ENCODE peak calls at places on chromosomes 6 and 20, in nine cellular contexts. U, Y, N, I, Z, T, X, A and L are unnamed samples.

GRCh38 chr6:131400054-131400781 is 172.8 kb upstream of the ARG1 start:
- DNase-seq in I (no peak), U (peak; percentile 51), Y (no peak), X (no peak), N (peak; percentile 67), T (no peak), Z (no peak), A (no peak), L (no peak)

GRCh38 chr6:22825210-22825609 is 255.8 kb downstream of the HDGFL1 start:
- DNase-seq in T (no peak), Z (no peak), N (no peak), A (no peak), U (no peak), X (no peak), I (no peak), Y (no peak), L (no peak)

GRCh38 chr6:144033816-144034540 is 25.9 kb upstream of the PLAGL1 start:
- DNase-seq in I (no peak), Z (no peak), T (no peak), A (no peak), X (no peak), Y (peak; percentile 8), N (peak; percentile 69), U (no peak), L (no peak)

GRCh38 chr6:157528931-157529653 is 148.1 kb downstream of the ZDHHC14 start:
- DNase-seq in Y (no peak), A (no peak), U (no peak), Z (no peak), T (no peak), I (no peak), N (no peak), X (no peak), L (no peak)

GRCh38 chr6:169371344-169372144 is 117.9 kb upstream of the THBS2 start:
- DNase-seq in U (no peak), T (peak; percentile 28), X (no peak), A (no peak), N (peak; percentile 16), I (no peak), Y (peak; percentile 57), Z (no peak), L (no peak)

GRCh38 chr6:138885156-138885819 is 89.4 kb downstream of the ECT2L start:
- DNase-seq in N (no peak), T (no peak), Z (no peak), U (no peak), X (no peak), A (no peak), I (no peak), Y (no peak), L (no peak)

GRCh38 chr20:41888434-41888833 is 270.3 kb upstream of the CHD6 start:
- DNase-seq in Y (no peak), U (no peak), Z (no peak), X (no peak), I (no peak), A (no peak), N (no peak), T (no peak), L (no peak)

GRCh38 chr20:46307999-46308257 is 370 bp downstream of the CDH22 start:
- DNase-seq in X (no peak), I (no peak), Y (no peak), N (no peak), A (no peak), U (no peak), T (no peak), Z (no peak), L (no peak)

GRCh38 chr20:60857708-60858107 is 394.4 kb upstream of the CDH4 start:
- DNase-seq in I (no peak), N (peak; percentile 43), X (no peak), Y (no peak), U (no peak), T (no peak), Z (no peak), A (no peak), L (no peak)

GRCh38 chr6:120198033-120198432 is 848.5 kb upstream of the MAN1A1 start:
- DNase-seq in A (no peak), N (no peak), Y (peak; percentile 24), X (no peak), T (no peak), I (no peak), U (peak; percentile 78), Z (no peak), L (no peak)

GRCh38 chr6:40573221-40573620 is 13.9 kb downstream of the LRFN2 start:
- DNase-seq in X (no peak), Z (no peak), U (no peak), N (no peak), I (no peak), T (no peak), Y (no peak), A (no peak), L (no peak)

GRCh38 chr20:46275091-46275490 is 33.2 kb downstream of the CDH22 start:
- DNase-seq in Z (no peak), N (no peak), U (no peak), T (no peak), A (no peak), I (no peak), X (no peak), Y (no peak), L (no peak)

GRCh38 chr6:124076336-124077048 is 272.8 kb downstream of the NKAIN2 start:
- DNase-seq in Y (no peak), U (no peak), N (no peak), Z (no peak), X (no peak), A (no peak), I (no peak), T (no peak), L (no peak)

GRCh38 chr6:87945966-87946365 is 101.7 kb upstream of the SPACA1 start:
- DNase-seq in Y (no peak), T (no peak), Z (no peak), X (no peak), A (no peak), U (no peak), N (no peak), I (no peak), L (no peak)

GRCh38 chr20:62426678-62427077 is 661 bp downstream of the RBBP8NL start:
- DNase-seq in U (no peak), Y (peak; percentile 67), I (no peak), Z (no peak), T (no peak), A (no peak), X (no peak), N (no peak), L (no peak)

GRCh38 chr6:74519172-74519571 is 686.7 kb downstream of the COL12A1 start:
- DNase-seq in I (no peak), Z (no peak), X (no peak), T (peak; percentile 20), Y (no peak), U (no peak), N (peak; percentile 81), A (no peak), L (no peak)

GRCh38 chr6:56279346-56280080 is 32.1 kb upstream of the COL21A1 start:
- DNase-seq in U (no peak), N (no peak), I (no peak), A (no peak), X (no peak), Y (no peak), Z (no peak), T (no peak), L (no peak)

GRCh38 chr6:118551063-118551672 is 3.1 kb downstream of the PLN start:
- DNase-seq in N (peak; percentile 79), X (no peak), Z (no peak), I (no peak), A (no peak), Y (peak; percentile 59), U (no peak), T (peak; percentile 30), L (no peak)

GRCh38 chr6:119073307-119074051 is 5.0 kb downstream of the FAM184A start:
- DNase-seq in U (no peak), Z (no peak), T (no peak), X (no peak), Y (no peak), A (no peak), N (no peak), I (no peak), L (no peak)

GRCh38 chr6:139028658-139029469 is at the start of gene ABRACL:
- DNase-seq in Z (peak; percentile 74), U (peak; percentile 41), X (peak; percentile 57), Y (peak; percentile 52), A (peak; percentile 58), N (peak; percentile 63), I (peak; percentile 85), T (no peak), L (peak; percentile 47)

GRCh38 chr20:44582321-44583025 is at the start of gene PKIG:
- DNase-seq in Z (no peak), N (peak; percentile 90), X (no peak), T (no peak), Y (peak; percentile 54), U (peak; percentile 41), I (no peak), A (peak; percentile 68), L (no peak)

GRCh38 chr6:52566853-52567279 is 10.0 kb downstream of the TRAM2 start:
- DNase-seq in Y (no peak), N (peak; percentile 99), T (no peak), X (no peak), Z (no peak), U (peak; percentile 44), I (no peak), A (peak; percentile 45), L (no peak)

DNA sequence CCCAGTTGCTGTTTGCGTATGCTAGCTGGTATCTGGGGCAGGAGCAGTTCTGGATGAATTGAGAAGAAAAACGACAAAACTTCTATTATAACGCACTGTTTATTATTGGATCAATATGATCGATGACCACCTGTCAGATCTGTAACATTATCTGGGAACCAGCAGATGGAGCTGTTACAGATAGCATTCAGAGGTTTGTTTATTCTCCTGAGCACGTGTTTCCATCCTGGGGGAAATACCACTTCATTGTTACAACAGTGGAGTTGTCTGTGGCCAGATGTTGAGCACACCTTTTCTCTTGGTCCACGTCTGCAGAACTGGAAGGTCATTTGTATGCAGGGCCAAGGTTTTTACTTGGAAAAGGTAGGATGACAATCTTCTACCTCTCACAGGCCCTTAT is 16.0 kb upstream of the NKX2-2 start:
- DNase-seq in A (no peak), X (no peak), N (no peak), Y (peak; percentile 36), T (no peak), Z (no peak), I (no peak), U (no peak), L (no peak)
- TF ChIP-seq CTCF in A (no peak), X (no peak), N (no peak), Y (peak; percentile 69), T (peak; percentile 52), Z (peak; percentile 44), I (no peak), U (peak; percentile 53), L (no peak)

GRCh38 chr6:108594640-108595039 is 33.9 kb downstream of the FOXO3 start:
- DNase-seq in T (no peak), U (no peak), Y (no peak), Z (no peak), A (peak; percentile 41), X (no peak), I (no peak), N (no peak), L (no peak)
- H3K4me1 ChIP-seq in T (peaks cover 20% of the 10 kb centered on the region), U (peaks cover 13% of the 10 kb centered on the region), Y (peaks cover 9% of the 10 kb centered on the region), Z (peaks cover 18% of the 10 kb centered on the region), A (peaks cover 42% of the 10 kb centered on the region), X (peaks cover 100% of the 10 kb centered on the region), I (peaks cover 44% of the 10 kb centered on the region), N (peaks cover 33% of the 10 kb centered on the region), L (peaks cover 40% of the 10 kb centered on the region)

GRCh38 chr20:8133816-8134451 is 1.9 kb downstream of the PLCB1 start:
- DNase-seq in T (no peak), Z (no peak), Y (no peak), A (no peak), X (no peak), N (no peak), U (no peak), I (no peak), L (no peak)
- H3K4me3 ChIP-seq in T (no peak overlapping the region), Z (no peak overlapping the region), Y (no peak overlapping the region), A (peak overlapping the region; percentile 97), X (peak overlapping the region; percentile 80), N (no peak overlapping the region), U (peak overlapping the region; percentile 88), I (no peak overlapping the region), L (peak overlapping the region; percentile 55)

GRCh38 chr6:17886891-17887290 is 100.5 kb downstream of the KIF13A start:
- DNase-seq in A (no peak), N (peak; percentile 34), X (no peak), Z (no peak), Y (no peak), T (no peak), U (no peak), I (no peak), L (no peak)
- TF ChIP-seq CTCF in A (no peak), N (no peak), X (no peak), Z (no peak), Y (no peak), T (no peak), U (no peak), I (no peak), L (no peak)